ENCODE peak calls at places on chromosome 4, in six cellular contexts. Z is vagina, H is neural crest cell, W is brain microvascular endothelial cell, Y is BJ, T is SW 1271. I is an unnamed sample.

GRCh38 chr4:48799157-48799556 is 19.1 kb upstream of the FRYL start:
- DNase-seq in T (no peak), Z (no peak), Y (no peak), H (no peak), W (no peak), I (no peak)

GRCh38 chr4:15868065-15868464 is 70.5 kb downstream of the FGFBP1 start:
- DNase-seq in W (no peak), T (no peak), H (no peak), Y (no peak), Z (peak; percentile 18), I (no peak)

GRCh38 chr4:139900964-139901376 is 235.4 kb downstream of the MGST2 start:
- DNase-seq in T (no peak), Y (no peak), Z (no peak), H (no peak), W (no peak), I (no peak)

GRCh38 chr4:183492791-183493221 is 12.1 kb upstream of the ING2 start:
- DNase-seq in Y (peak; percentile 86), Z (no peak), T (peak; percentile 65), W (peak; percentile 40), H (no peak), I (no peak)

GRCh38 chr4:71553605-71554004 is 214.8 kb downstream of the SLC4A4 start:
- DNase-seq in Z (no peak), Y (no peak), W (peak; percentile 14), H (no peak), T (peak; percentile 3), I (no peak)

GRCh38 chr4:99586322-99586721 is 11.7 kb downstream of the MTTP start:
- DNase-seq in T (no peak), H (no peak), W (no peak), Z (no peak), Y (no peak), I (no peak)

GRCh38 chr4:38102942-38103604 is 142.9 kb downstream of the PTTG2 start:
- DNase-seq in Z (no peak), H (no peak), W (no peak), T (no peak), Y (no peak), I (no peak)

GRCh38 chr4:176631611-176632010 is 161.1 kb downstream of the VEGFC start:
- DNase-seq in T (no peak), H (no peak), Z (no peak), Y (no peak), W (no peak), I (no peak)

GRCh38 chr4:138959421-138959820 is 56.2 kb upstream of the NOCT start:
- DNase-seq in Z (no peak), H (no peak), Y (no peak), W (no peak), T (no peak), I (no peak)

GRCh38 chr4:123621072-123621705 is 224.6 kb downstream of the SPRY1 start:
- DNase-seq in W (no peak), T (no peak), Z (no peak), H (no peak), Y (no peak), I (no peak)

I was measured in retina.